ENCODE peak calls at places on chromosomes 11 and 22, in seven cellular contexts. I is left cardiac atrium; R is OCI-LY7; T is posterior vena cava; P is H9; Z is K562; S is activated CD8-positive, alpha-beta memory T cell treated with anti-CD3 and anti-CD28 coated beads for 1 hour. C is an unnamed sample.

GRCh38 chr11:119339581-119340334 is 925 bp downstream of the C1QTNF5 start:
- DNase-seq in I (peak; percentile 85), R (peak; percentile 35), T (peak; percentile 93), P (peak; percentile 83), Z (peak; percentile 93), S (no peak), C (no peak)

GRCh38 chr11:93490996-93491618 is 52.1 kb downstream of the SMCO4 start:
- DNase-seq in I (no peak), R (no peak), T (no peak), P (peak; percentile 65), Z (no peak), S (no peak), C (no peak)

GRCh38 chr11:120579601-120580000 is 68.1 kb downstream of the GRIK4 start:
- DNase-seq in I (no peak), R (no peak), T (peak; percentile 23), P (no peak), Z (no peak), S (no peak), C (no peak)

GRCh38 chr11:31813961-31814868 is 3.1 kb upstream of the PAX6 start:
- DNase-seq in I (no peak), R (no peak), T (no peak), P (peak; percentile 53), Z (no peak), S (no peak), C (no peak)

GRCh38 chr22:19870153-19871022 is 15.7 kb upstream of the GNB1L start:
- DNase-seq in I (peak; percentile 24), R (no peak), T (peak; percentile 62), P (peak; percentile 26), Z (no peak), S (no peak), C (no peak)

GRCh38 chr22:17191163-17191562 is 28.1 kb downstream of the ADA2 start:
- DNase-seq in I (no peak), R (no peak), T (no peak), P (no peak), Z (no peak), S (no peak), C (no peak)

GRCh38 chr22:43304831-43305230 is 38.3 kb downstream of the SCUBE1 start:
- DNase-seq in I (no peak), R (no peak), T (no peak), P (no peak), Z (no peak), S (no peak), C (no peak)

GRCh38 chr22:39419911-39420310 is 20.3 kb downstream of the TAB1 start:
- DNase-seq in I (no peak), R (no peak), T (peak; percentile 43), P (no peak), Z (no peak), S (no peak), C (no peak)

GRCh38 chr22:48824673-48825651 is 1002.7 kb downstream of the BRD1 start:
- DNase-seq in I (no peak), R (no peak), T (peak; percentile 76), P (no peak), Z (no peak), S (no peak), C (no peak)

GRCh38 chr11:62889484-62890437 is 9.1 kb downstream of the SLC3A2 start:
- DNase-seq in I (no peak), R (no peak), T (no peak), P (no peak), Z (peak; percentile 36), S (no peak), C (peak; percentile 49)

GRCh38 chr11:30216534-30216933 is 14.3 kb upstream of the FSHB start:
- DNase-seq in I (no peak), R (no peak), T (no peak), P (no peak), Z (no peak), S (no peak), C (no peak)

GRCh38 chr11:27008811-27009535 is 15.1 kb downstream of the FIBIN start:
- DNase-seq in I (no peak), R (no peak), T (no peak), P (no peak), Z (no peak), S (no peak), C (no peak)

GRCh38 chr22:24432059-24432853 is 4.9 kb downstream of the ADORA2A start:
- DNase-seq in I (peak; percentile 85), R (peak; percentile 72), T (peak; percentile 89), P (no peak), Z (peak; percentile 44), S (no peak), C (peak; percentile 54)

GRCh38 chr22:35219012-35219411 is 38.3 kb upstream of the HMGXB4 start:
- DNase-seq in I (no peak), R (no peak), T (no peak), P (no peak), Z (peak; percentile 57), S (no peak), C (no peak)

GRCh38 chr11:88051386-88051785 is 123.9 kb downstream of the RAB38 start:
- DNase-seq in I (no peak), R (no peak), T (no peak), P (no peak), Z (no peak), S (no peak), C (no peak)

GRCh38 chr22:38565441-38565840 is 4.5 kb downstream of the DMC1 start:
- DNase-seq in I (no peak), R (no peak), T (no peak), P (no peak), Z (no peak), S (no peak), C (no peak)

GRCh38 chr11:123519797-123520193 is 89.7 kb downstream of the GRAMD1B start:
- DNase-seq in I (no peak), R (no peak), T (no peak), P (no peak), Z (no peak), S (no peak), C (no peak)

GRCh38 chr11:45285931-45286632 is at the start of gene SYT13:
- DNase-seq in I (peak; percentile 56), R (no peak), T (no peak), P (peak; percentile 92), Z (no peak), S (no peak), C (no peak)

GRCh38 chr11:766106-766940 is 11.0 kb downstream of the GATD1 start:
- DNase-seq in I (no peak), R (no peak), T (no peak), P (no peak), Z (no peak), S (no peak), C (no peak)

GRCh38 chr22:32534252-32535215 is 59.9 kb downstream of the FBXO7 start:
- DNase-seq in I (peak; percentile 42), R (no peak), T (no peak), P (no peak), Z (no peak), S (no peak), C (no peak)

GRCh38 chr22:50622723-50623327 is 5.1 kb downstream of the ARSA start:
- DNase-seq in I (no peak), R (peak; percentile 44), T (peak; percentile 63), P (peak; percentile 41), Z (peak; percentile 5), S (no peak), C (no peak)

GRCh38 chr11:92332986-92333385 is 108.4 kb downstream of the FAT3 start:
- DNase-seq in I (no peak), R (no peak), T (no peak), P (no peak), Z (no peak), S (no peak), C (no peak)

GRCh38 chr11:76888989-76889388 is 28.3 kb downstream of the ACER3 start:
- DNase-seq in I (no peak), R (no peak), T (no peak), P (no peak), Z (peak; percentile 24), S (no peak), C (no peak)

GRCh38 chr11:4482445-4482844 is at the start of gene OR52K1:
- DNase-seq in I (no peak), R (no peak), T (no peak), P (no peak), Z (no peak), S (no peak), C (no peak)

GRCh38 chr11:121389651-121390050 is 62.5 kb upstream of the SORL1 start:
- DNase-seq in I (peak; percentile 34), R (no peak), T (no peak), P (peak; percentile 34), Z (no peak), S (no peak), C (no peak)

GRCh38 chr11:73996161-73996747 is 12.6 kb downstream of the UCP3 start:
- DNase-seq in I (no peak), R (no peak), T (peak; percentile 13), P (no peak), Z (no peak), S (no peak), C (no peak)

GRCh38 chr11:12968101-12968500 is 41.0 kb upstream of the RASSF10 start:
- DNase-seq in I (no peak), R (no peak), T (no peak), P (no peak), Z (no peak), S (no peak), C (no peak)

GRCh38 chr11:110858556-110858921 is 146.3 kb upstream of the ARHGAP20 start:
- DNase-seq in I (peak; percentile 37), R (no peak), T (peak; percentile 78), P (no peak), Z (no peak), S (no peak), C (no peak)

GRCh38 chr11:61092280-61092766 is 10.0 kb upstream of the CD5 start:
- DNase-seq in I (no peak), R (no peak), T (no peak), P (no peak), Z (no peak), S (no peak), C (no peak)

GRCh38 chr11:17010851-17011420 is 3.3 kb downstream of the PLEKHA7 start:
- DNase-seq in I (no peak), R (no peak), T (no peak), P (no peak), Z (no peak), S (no peak), C (no peak)

GRCh38 chr11:74442601-74443000 is 24.7 kb downstream of the KCNE3 start:
- DNase-seq in I (no peak), R (no peak), T (no peak), P (no peak), Z (no peak), S (no peak), C (no peak)

GRCh38 chr11:72589802-72590761 is 84.1 kb downstream of the PDE2A start:
- DNase-seq in I (peak; percentile 46), R (peak; percentile 37), T (peak; percentile 80), P (peak; percentile 90), Z (peak; percentile 78), S (no peak), C (peak; percentile 62)

GRCh38 chr11:118789501-118790356 is 1.2 kb downstream of the DDX6 start:
- DNase-seq in I (no peak), R (peak; percentile 68), T (peak; percentile 67), P (no peak), Z (no peak), S (no peak), C (peak; percentile 72)

GRCh38 chr11:74134661-74135515 is 35.9 kb downstream of the C2CD3 start:
- DNase-seq in I (no peak), R (no peak), T (no peak), P (no peak), Z (no peak), S (no peak), C (no peak)